ENCODE peak calls at places on chromosomes 4 and X, in eight cellular contexts. L is thyroid gland, O is brain microvascular endothelial cell, Y is ascending aorta, D is chondrocyte, Q is AG10803, P is cardiac fibroblast, G is left lung. F is an unnamed sample.

GRCh38 chr4:186132577-186133277 is 28.2 kb downstream of the FAM149A start:
- DNase-seq in L (peak; percentile 15), O (peak; percentile 77), G (no peak), Q (peak; percentile 3), P (peak; percentile 55), D (no peak), Y (no peak), F (no peak)

GRCh38 chr4:15327311-15328298 is 100.2 kb upstream of the C1QTNF7 start:
- DNase-seq in Q (peak; percentile 94), O (peak; percentile 23), P (peak; percentile 38), D (no peak), Y (no peak), G (no peak), L (no peak), F (no peak)

GRCh38 chrX:85828771-85829170 is 218.6 kb downstream of the CHM start:
- DNase-seq in D (no peak), P (no peak), G (no peak), Q (no peak), O (no peak), Y (no peak), L (no peak), F (no peak)

GRCh38 chr4:72604324-72604723 is 35.3 kb upstream of the ADAMTS3 start:
- DNase-seq in O (peak; percentile 61), D (no peak), G (no peak), L (no peak), P (peak; percentile 36), Q (no peak), Y (no peak), F (no peak)

GRCh38 chrX:39907964-39908616 is 189.7 kb downstream of the BCOR start:
- DNase-seq in D (peak; percentile 94), L (peak; percentile 87), O (peak; percentile 90), P (peak; percentile 89), G (peak; percentile 85), Y (peak; percentile 90), Q (peak; percentile 96), F (no peak)

GRCh38 chr4:40199179-40199670 is 2.4 kb downstream of the RHOH start:
- DNase-seq in L (no peak), G (no peak), D (no peak), Y (no peak), P (no peak), Q (no peak), O (no peak), F (no peak)

GRCh38 chr4:33579951-33580350 is 2664.4 kb downstream of the ARAP2 start:
- DNase-seq in Q (no peak), O (no peak), Y (no peak), D (no peak), G (no peak), L (no peak), P (no peak), F (no peak)

GRCh38 chrX:68717196-68717595 is 69.7 kb downstream of the STARD8 start:
- DNase-seq in Y (peak; percentile 49), G (no peak), O (no peak), Q (no peak), P (no peak), L (no peak), D (no peak), F (no peak)

GRCh38 chrX:53239474-53239873 is 14.5 kb upstream of the KDM5C start:
- DNase-seq in Q (no peak), G (no peak), P (peak; percentile 2), L (no peak), Y (no peak), O (no peak), D (peak; percentile 35), F (no peak)

GRCh38 chrX:65985922-65986588 is 53.8 kb downstream of the VSIG4 start:
- DNase-seq in P (peak; percentile 64), O (peak; percentile 31), L (peak; percentile 3), G (no peak), Y (no peak), D (no peak), Q (peak; percentile 41), F (no peak)

GRCh38 chrX:136625246-136625645 is 22.7 kb upstream of the CD40LG start:
- DNase-seq in Q (no peak), O (no peak), P (no peak), Y (no peak), D (no peak), G (no peak), L (no peak), F (no peak)

GRCh38 chrX:70470850-70471289 is 26.2 kb downstream of the DLG3 start:
- DNase-seq in D (no peak), Q (no peak), Y (no peak), L (no peak), O (no peak), P (no peak), G (no peak), F (no peak)

GRCh38 chr4:188428935-188429334 is 289.7 kb downstream of the TRIML1 start:
- DNase-seq in P (peak; percentile 37), L (no peak), O (no peak), Y (no peak), D (no peak), G (no peak), Q (no peak), F (no peak)

GRCh38 chr4:1210241-1210841 is 38.0 kb upstream of the SPON2 start:
- DNase-seq in Q (no peak), P (no peak), G (peak; percentile 68), O (no peak), D (peak; percentile 81), Y (peak; percentile 62), L (peak; percentile 0), F (no peak)

GRCh38 chr4:75916091-75916661 is 13.9 kb upstream of the PPEF2 start:
- DNase-seq in L (peak; percentile 13), Y (no peak), Q (peak; percentile 48), G (no peak), O (peak; percentile 35), D (no peak), P (peak; percentile 67), F (no peak)

GRCh38 chr4:107835409-107835808 is 10.7 kb downstream of the SGMS2 start:
- DNase-seq in D (no peak), Y (no peak), G (no peak), O (peak; percentile 10), Q (peak; percentile 44), L (no peak), P (no peak), F (no peak)

DNA sequence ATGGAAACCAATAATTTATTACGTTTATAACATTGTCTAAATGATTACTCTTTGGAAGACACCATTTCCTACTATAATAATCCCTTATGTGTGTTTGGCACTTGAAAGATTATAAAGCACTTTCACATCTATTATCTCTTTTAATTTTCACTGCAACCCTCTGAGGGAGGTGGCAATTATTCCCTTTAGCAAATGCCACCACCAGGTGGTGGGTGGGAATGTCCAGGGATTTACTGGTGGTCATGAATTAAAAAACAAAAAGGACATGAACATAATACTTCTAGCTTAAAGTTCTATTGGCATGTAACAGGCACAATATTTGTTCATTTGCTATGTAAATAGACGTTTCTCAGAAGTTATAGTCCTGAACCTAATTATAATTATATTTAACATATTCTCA is 1.2 kb upstream of the MGARP start:
- DNase-seq in Y (no peak), G (no peak), D (no peak), Q (no peak), L (no peak), P (no peak), O (no peak), F (no peak)
- TF ChIP-seq CTCF in Y (no peak), G (no peak), D (peak; percentile 47), Q (peak; percentile 31), L (no peak), P (peak; percentile 7), O (peak; percentile 32), F (no peak)

GRCh38 chrX:77442728-77443127 is 4.5 kb upstream of the FGF16 start:
- DNase-seq in Q (peak; percentile 67), Y (no peak), P (peak; percentile 46), D (no peak), G (no peak), L (no peak), O (peak; percentile 79), F (no peak)
- TF ChIP-seq CTCF in Q (no peak), Y (no peak), P (no peak), D (no peak), G (no peak), L (no peak), O (no peak), F (no peak)

DNA sequence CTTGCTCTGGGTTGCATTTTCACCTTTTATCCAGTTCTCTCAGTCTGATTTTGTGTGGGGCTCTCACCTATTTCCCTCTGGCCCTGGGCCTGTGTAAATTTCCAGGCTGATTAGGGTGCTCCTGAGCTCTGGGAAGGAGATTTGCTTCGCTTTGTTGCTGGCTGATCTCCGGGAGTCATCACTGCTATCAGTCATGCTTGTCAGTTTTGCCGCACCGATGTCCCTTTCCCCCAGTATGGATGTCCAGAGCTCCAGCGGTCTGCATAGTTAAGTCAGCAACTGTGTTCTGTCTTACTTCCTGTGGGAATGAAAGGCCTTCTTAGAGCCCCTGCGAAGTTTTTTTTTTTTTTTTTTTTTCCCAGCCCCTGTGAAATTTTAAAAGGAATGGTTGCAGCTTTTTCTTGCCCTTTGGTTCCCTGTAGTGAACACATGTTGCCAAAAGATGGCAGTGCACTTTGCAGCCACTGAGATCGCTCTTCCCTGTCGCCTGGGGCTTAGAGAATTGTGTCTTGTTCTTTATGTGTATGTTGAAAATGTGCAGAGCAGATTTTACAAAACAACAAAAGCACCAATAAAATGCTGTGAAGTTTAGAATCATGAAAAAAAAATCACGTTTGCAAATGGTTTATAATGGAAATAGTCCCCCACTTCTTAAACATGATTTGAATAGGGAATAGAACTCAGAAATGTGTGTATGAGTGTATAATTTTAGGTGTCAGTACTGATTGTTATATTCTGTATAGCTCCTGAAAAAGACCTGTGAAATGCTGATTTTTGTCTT is 109.2 kb upstream of the SLC4A4 start:
- DNase-seq in Y (no peak), O (peak; percentile 43), G (no peak), L (peak; percentile 50), Q (peak; percentile 74), P (peak; percentile 78), D (no peak), F (no peak)
- TF ChIP-seq CTCF in Y (peak; percentile 71), O (peak; percentile 85), G (peak; percentile 59), L (peak; percentile 73), Q (peak; percentile 92), P (peak; percentile 82), D (peak; percentile 91), F (peak; percentile 43)

GRCh38 chr4:173205656-173206055 is 37.0 kb downstream of the GALNT7 start:
- DNase-seq in O (no peak), L (no peak), P (no peak), D (peak; percentile 57), Q (no peak), Y (no peak), G (peak; percentile 38), F (no peak)

GRCh38 chr4:173200103-173200502 is 31.5 kb downstream of the GALNT7 start:
- DNase-seq in L (no peak), Y (no peak), Q (no peak), D (no peak), G (no peak), P (no peak), O (no peak), F (no peak)

GRCh38 chr4:173199553-173199952 is 30.9 kb downstream of the GALNT7 start:
- DNase-seq in Q (no peak), Y (no peak), L (no peak), G (no peak), D (no peak), O (no peak), P (no peak), F (no peak)

GRCh38 chr4:173202395-173202794 is 33.8 kb downstream of the GALNT7 start:
- DNase-seq in O (no peak), D (no peak), G (no peak), P (no peak), Q (no peak), L (no peak), Y (no peak), F (no peak)
- TF ChIP-seq CTCF in O (no peak), D (no peak), G (no peak), P (no peak), Q (no peak), L (no peak), Y (no peak), F (no peak)

F was measured in mesothelial cell of epicardium.